ENCODE peak calls at places on chromosomes 1 and 21, in four cellular contexts. One of them, this sample, is unnamed.

GRCh38 chr1:40394456-40395172 is 21.1 kb downstream of the SMAP2 start:
- DNase-seq in HepG2: no peak
- DNase-seq in K562: no peak
- DNase-seq in GM12878: no peak
- DNase-seq in this sample: no peak

GRCh38 chr1:191348328-191348727 is 809.9 kb upstream of the RGS18 start:
- DNase-seq in HepG2: no peak
- DNase-seq in K562: no peak
- DNase-seq in GM12878: no peak
- DNase-seq in this sample: no peak

GRCh38 chr1:19037659-19038058 is 81.2 kb upstream of the IFFO2 start:
- DNase-seq in HepG2: no peak
- DNase-seq in K562: no peak
- DNase-seq in GM12878: no peak
- DNase-seq in this sample: peak

GRCh38 chr1:77438239-77438913 is 156.6 kb downstream of the AK5 start:
- DNase-seq in HepG2: no peak
- DNase-seq in K562: no peak
- DNase-seq in GM12878: no peak
- DNase-seq in this sample: no peak

GRCh38 chr1:101366513-101367215 is 129.8 kb downstream of the S1PR1 start:
- DNase-seq in HepG2: no peak
- DNase-seq in K562: no peak
- DNase-seq in GM12878: no peak
- DNase-seq in this sample: no peak

GRCh38 chr1:154857441-154858215 is 12.5 kb downstream of the KCNN3 start:
- DNase-seq in HepG2: no peak
- DNase-seq in K562: no peak
- DNase-seq in GM12878: no peak
- DNase-seq in this sample: no peak

GRCh38 chr1:90133133-90133532 is 138.2 kb downstream of the ZNF326 start:
- DNase-seq in HepG2: peak
- DNase-seq in K562: peak
- DNase-seq in GM12878: no peak
- DNase-seq in this sample: peak

GRCh38 chr1:208803371-208803811 is 559.2 kb upstream of the PLXNA2 start:
- DNase-seq in HepG2: no peak
- DNase-seq in K562: no peak
- DNase-seq in GM12878: no peak
- DNase-seq in this sample: no peak

GRCh38 chr1:109906160-109906838 is 4.3 kb upstream of the CSF1 start:
- DNase-seq in HepG2: no peak
- DNase-seq in K562: no peak
- DNase-seq in GM12878: peak
- DNase-seq in this sample: no peak

GRCh38 chr1:185367218-185367617 is 50.2 kb upstream of the IVNS1ABP start:
- DNase-seq in HepG2: no peak
- DNase-seq in K562: no peak
- DNase-seq in GM12878: no peak
- DNase-seq in this sample: no peak

GRCh38 chr1:227753999-227754764 is 18.9 kb downstream of the SNAP47 start:
- DNase-seq in HepG2: no peak
- DNase-seq in K562: no peak
- DNase-seq in GM12878: no peak
- DNase-seq in this sample: no peak

GRCh38 chr1:182715531-182715930 is 31.1 kb upstream of the RGS8 start:
- DNase-seq in HepG2: no peak
- DNase-seq in K562: no peak
- DNase-seq in GM12878: no peak
- DNase-seq in this sample: no peak

GRCh38 chr1:247539214-247539613 is 3.0 kb upstream of the OR2C3 start:
- DNase-seq in HepG2: no peak
- DNase-seq in K562: no peak
- DNase-seq in GM12878: no peak
- DNase-seq in this sample: no peak

GRCh38 chr1:164466429-164466828 is 92.6 kb upstream of the PBX1 start:
- DNase-seq in HepG2: no peak
- DNase-seq in K562: no peak
- DNase-seq in GM12878: no peak
- DNase-seq in this sample: no peak

GRCh38 chr1:196361112-196361714 is 247.0 kb downstream of the KCNT2 start:
- DNase-seq in HepG2: peak
- DNase-seq in K562: no peak
- DNase-seq in GM12878: no peak
- DNase-seq in this sample: no peak

GRCh38 chr1:179305450-179305849 is 11.9 kb downstream of the SOAT1 start:
- DNase-seq in HepG2: no peak
- DNase-seq in K562: no peak
- DNase-seq in GM12878: no peak
- DNase-seq in this sample: no peak

GRCh38 chr1:44947060-44947773 is 39.2 kb downstream of the EIF2B3 start:
- DNase-seq in HepG2: no peak
- DNase-seq in K562: no peak
- DNase-seq in GM12878: no peak
- DNase-seq in this sample: no peak

GRCh38 chr1:119988316-119989067 is 81.0 kb downstream of the NOTCH2 start:
- DNase-seq in HepG2: no peak
- DNase-seq in K562: no peak
- DNase-seq in GM12878: no peak
- DNase-seq in this sample: no peak

GRCh38 chr21:43890042-43890441 is 25.0 kb downstream of the AGPAT3 start:
- DNase-seq in HepG2: no peak
- DNase-seq in K562: peak
- DNase-seq in GM12878: no peak
- DNase-seq in this sample: peak

GRCh38 chr1:26318338-26319064 is 743 bp downstream of the CD52 start:
- DNase-seq in HepG2: no peak
- DNase-seq in K562: peak
- DNase-seq in GM12878: no peak
- DNase-seq in this sample: no peak

GRCh38 chr1:8122160-8122476 is 96.0 kb upstream of the ERRFI1 start:
- DNase-seq in HepG2: no peak
- DNase-seq in K562: peak
- DNase-seq in GM12878: no peak
- DNase-seq in this sample: no peak

GRCh38 chr1:29569971-29570634 is 333.8 kb downstream of the PTPRU start:
- DNase-seq in HepG2: peak
- DNase-seq in K562: no peak
- DNase-seq in GM12878: no peak
- DNase-seq in this sample: no peak
- TF ChIP-seq NR2C2 in HepG2: no peak
- TF ChIP-seq NR2C2 in K562: no peak
- TF ChIP-seq NR2C2 in GM12878: no peak
- TF ChIP-seq NR2C2 in this sample: no peak

DNA sequence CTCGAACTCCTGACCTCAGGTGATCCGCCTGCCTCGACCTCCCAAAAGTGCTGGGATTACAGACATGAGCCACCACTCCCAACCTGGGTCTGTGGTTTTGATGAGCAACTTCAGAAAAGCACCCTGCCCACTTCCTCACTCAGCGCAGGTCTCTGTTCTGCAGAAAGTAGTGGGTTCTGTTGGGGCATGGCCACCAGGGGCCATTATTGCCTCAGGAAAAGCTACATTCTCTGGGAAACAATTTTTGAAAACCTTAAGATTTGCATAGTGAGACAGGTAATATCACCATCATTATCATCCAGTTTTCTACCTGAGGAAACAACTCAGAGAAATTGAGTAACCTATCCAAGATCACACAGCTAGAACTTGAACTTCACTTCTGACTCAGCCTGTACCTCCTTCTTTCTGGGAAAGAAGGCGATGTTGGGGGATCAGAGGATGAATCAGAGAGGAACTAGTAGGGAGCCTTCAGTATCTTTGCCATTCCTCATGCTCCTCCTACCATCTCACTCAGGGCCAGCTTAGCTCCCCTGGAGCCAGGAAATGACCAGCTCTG is 7.1 kb upstream of the NES start:
- DNase-seq in HepG2: no peak
- DNase-seq in K562: no peak
- DNase-seq in GM12878: no peak
- DNase-seq in this sample: no peak
- TF ChIP-seq NR2C2 in HepG2: no peak
- TF ChIP-seq NR2C2 in K562: no peak
- TF ChIP-seq NR2C2 in GM12878: no peak
- TF ChIP-seq NR2C2 in this sample: no peak

GRCh38 chr1:153805929-153806750 is 30.9 kb downstream of the SLC27A3 start:
- DNase-seq in HepG2: no peak
- DNase-seq in K562: no peak
- DNase-seq in GM12878: no peak
- DNase-seq in this sample: no peak
- TF ChIP-seq NR2C2 in HepG2: no peak
- TF ChIP-seq NR2C2 in K562: no peak
- TF ChIP-seq NR2C2 in GM12878: no peak
- TF ChIP-seq NR2C2 in this sample: no peak

DNA sequence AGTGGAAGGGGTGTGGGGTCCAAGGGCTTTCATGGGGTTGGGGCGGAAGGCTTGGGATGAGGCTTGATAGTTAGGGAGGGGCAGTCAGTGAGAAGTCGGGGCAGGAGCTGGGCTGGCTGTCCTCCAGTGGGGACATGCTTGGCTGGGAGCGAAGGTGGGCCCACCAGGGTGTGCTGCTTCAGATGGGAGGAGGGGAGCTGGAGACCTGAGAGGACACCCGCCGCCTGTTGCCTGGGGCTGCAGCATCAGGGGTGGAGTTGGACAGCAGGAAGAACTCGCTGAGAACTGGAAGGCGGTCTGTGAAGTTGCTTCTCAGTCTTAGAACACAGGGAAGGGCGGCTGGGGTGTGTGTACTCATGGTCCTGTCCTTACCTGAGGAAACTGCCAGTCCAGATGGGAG is 1.6 kb downstream of the THEM5 start:
- DNase-seq in HepG2: no peak
- DNase-seq in K562: no peak
- DNase-seq in GM12878: no peak
- DNase-seq in this sample: no peak
- TF ChIP-seq NR2C2 in HepG2: no peak
- TF ChIP-seq NR2C2 in K562: no peak
- TF ChIP-seq NR2C2 in GM12878: no peak
- TF ChIP-seq NR2C2 in this sample: no peak

This sample was measured in WTC11.